ENCODE peak calls at places on chromosome 17, in ten cellular contexts. B is Calu3, V is heart left ventricle, N is left ventricle myocardium inferior, E is astrocyte of the spinal cord, O is Peyer's patch, Q is lower lobe of right lung, H is cardiac muscle cell, L is endothelial cell, U is B cell. T is an unnamed sample.

GRCh38 chr17:9360610-9361571 is 214.7 kb downstream of the STX8 start:
- DNase-seq in B (peak), V (peak), N (no peak), E (peak), O (no peak), Q (no peak), H (peak), L (no peak), U (no peak), T (no peak)

GRCh38 chr17:66578781-66579489 is 256.0 kb upstream of the CACNG5 start:
- DNase-seq in B (no peak), V (no peak), N (no peak), E (no peak), O (no peak), Q (no peak), H (no peak), L (no peak), U (no peak), T (no peak)

GRCh38 chr17:63452091-63452978 is 6.2 kb upstream of the CYB561 start:
- DNase-seq in B (no peak), V (no peak), N (no peak), E (no peak), O (peak), Q (no peak), H (no peak), L (no peak), U (no peak), T (no peak)

GRCh38 chr17:14149751-14150150 is 80.4 kb downstream of the COX10 start:
- DNase-seq in B (no peak), V (no peak), N (no peak), E (no peak), O (no peak), Q (no peak), H (no peak), L (no peak), U (no peak), T (no peak)

GRCh38 chr17:31067699-31068184 is 27.0 kb upstream of the NF1 start:
- DNase-seq in B (no peak), V (no peak), N (no peak), E (peak), O (no peak), Q (no peak), H (peak), L (no peak), U (no peak), T (no peak)

GRCh38 chr17:45279898-45280297 is 18.0 kb upstream of the SPATA32 start:
- DNase-seq in B (no peak), V (peak), N (peak), E (no peak), O (no peak), Q (peak), H (no peak), L (no peak), U (no peak), T (no peak)

GRCh38 chr17:8072727-8073461 is 14.6 kb downstream of the ALOX12B start:
- DNase-seq in B (no peak), V (no peak), N (no peak), E (no peak), O (peak), Q (peak), H (no peak), L (peak), U (peak), T (no peak)

GRCh38 chr17:11925271-11926021 is 71.8 kb downstream of the ZNF18 start:
- DNase-seq in B (no peak), V (peak), N (peak), E (no peak), O (no peak), Q (no peak), H (no peak), L (no peak), U (no peak), T (no peak)

GRCh38 chr17:45346255-45347015 is 29.6 kb upstream of the MAP3K14 start:
- DNase-seq in B (no peak), V (no peak), N (no peak), E (peak), O (no peak), Q (no peak), H (peak), L (no peak), U (no peak), T (no peak)

GRCh38 chr17:57874434-57875108 is 24.7 kb upstream of the MRPS23 start:
- DNase-seq in B (no peak), V (peak), N (peak), E (peak), O (no peak), Q (peak), H (peak), L (peak), U (peak), T (peak)

GRCh38 chr17:79090503-79091372 is 16.1 kb downstream of the ENGASE start:
- DNase-seq in B (no peak), V (no peak), N (no peak), E (no peak), O (no peak), Q (no peak), H (peak), L (peak), U (no peak), T (no peak)

GRCh38 chr17:82411396-82412053 is 6.6 kb upstream of the HEXD start:
- DNase-seq in B (no peak), V (no peak), N (no peak), E (no peak), O (no peak), Q (no peak), H (no peak), L (no peak), U (no peak), T (no peak)

GRCh38 chr17:61130320-61130719 is 269.3 kb upstream of the TBX2 start:
- DNase-seq in B (no peak), V (no peak), N (no peak), E (no peak), O (no peak), Q (no peak), H (no peak), L (no peak), U (no peak), T (no peak)

GRCh38 chr17:77734371-77735050 is 224.0 kb upstream of the TNRC6C start:
- DNase-seq in B (peak), V (peak), N (peak), E (no peak), O (no peak), Q (peak), H (peak), L (no peak), U (no peak), T (no peak)

GRCh38 chr17:42484304-42484703 is 25.6 kb downstream of the ATP6V0A1 start:
- DNase-seq in B (no peak), V (no peak), N (no peak), E (no peak), O (peak), Q (no peak), H (peak), L (no peak), U (no peak), T (no peak)

GRCh38 chr17:57984226-57984890 is 3.7 kb downstream of the VEZF1 start:
- DNase-seq in B (no peak), V (no peak), N (no peak), E (no peak), O (no peak), Q (no peak), H (peak), L (no peak), U (no peak), T (no peak)

GRCh38 chr17:26731005-26731921 is 562.7 kb upstream of the WSB1 start:
- DNase-seq in B (no peak), V (no peak), N (no peak), E (no peak), O (no peak), Q (no peak), H (no peak), L (no peak), U (peak), T (no peak)

DNA sequence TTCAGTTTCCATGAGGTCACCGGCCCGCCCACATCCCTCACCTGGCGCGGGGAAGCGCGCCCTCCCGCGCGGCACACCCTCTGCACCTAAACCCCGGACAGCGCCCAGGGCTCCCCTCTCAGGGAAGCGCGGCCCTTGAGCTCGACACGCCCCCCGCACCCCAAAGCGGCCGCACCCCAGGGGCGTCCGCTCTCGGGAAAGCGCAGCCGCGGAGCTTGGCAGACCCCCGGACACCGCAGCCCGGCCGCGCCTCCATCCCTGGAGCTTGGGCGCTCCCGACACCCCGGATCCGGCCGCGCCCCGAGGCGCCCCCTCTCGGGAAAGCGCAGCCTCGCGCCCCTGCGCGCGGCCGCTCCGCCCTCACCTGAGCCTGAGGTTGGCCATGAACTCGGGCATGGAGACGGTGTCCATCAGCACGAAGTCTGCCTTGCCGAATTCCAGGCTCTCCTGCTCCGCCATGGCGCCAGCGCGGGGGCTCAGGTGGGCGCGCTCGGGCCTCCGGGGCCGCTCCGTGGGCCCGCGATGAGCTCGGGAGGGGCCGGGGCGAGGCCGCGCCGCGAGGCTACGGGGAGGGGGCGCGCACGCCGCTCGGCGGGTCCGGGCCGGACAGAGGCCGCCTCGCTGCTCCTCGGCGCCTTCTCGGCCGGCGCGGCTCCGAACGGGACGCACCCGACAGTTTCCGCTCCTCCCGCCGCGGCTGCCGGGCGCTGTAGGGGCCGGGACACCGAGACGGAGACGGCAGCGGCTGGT is at the start of gene MYO1D:
- DNase-seq in B (peak), V (peak), N (peak), E (no peak), O (peak), Q (peak), H (no peak), L (no peak), U (peak), T (peak)
- TF ChIP-seq CTCF in B (peak), V (no peak), N (peak), E (peak), O (peak), Q (peak), H (peak), L (peak), U (peak), T (peak)

GRCh38 chr17:37802061-37802460 is 57.2 kb upstream of the HNF1B start:
- DNase-seq in B (no peak), V (no peak), N (no peak), E (peak), O (no peak), Q (no peak), H (no peak), L (no peak), U (no peak), T (no peak)

GRCh38 chr17:37801131-37801530 is 56.3 kb upstream of the HNF1B start:
- DNase-seq in B (no peak), V (no peak), N (no peak), E (no peak), O (no peak), Q (no peak), H (no peak), L (no peak), U (no peak), T (no peak)

GRCh38 chr17:37797206-37797605 is 52.3 kb upstream of the HNF1B start:
- DNase-seq in B (no peak), V (no peak), N (no peak), E (no peak), O (no peak), Q (no peak), H (peak), L (no peak), U (no peak), T (no peak)

DNA sequence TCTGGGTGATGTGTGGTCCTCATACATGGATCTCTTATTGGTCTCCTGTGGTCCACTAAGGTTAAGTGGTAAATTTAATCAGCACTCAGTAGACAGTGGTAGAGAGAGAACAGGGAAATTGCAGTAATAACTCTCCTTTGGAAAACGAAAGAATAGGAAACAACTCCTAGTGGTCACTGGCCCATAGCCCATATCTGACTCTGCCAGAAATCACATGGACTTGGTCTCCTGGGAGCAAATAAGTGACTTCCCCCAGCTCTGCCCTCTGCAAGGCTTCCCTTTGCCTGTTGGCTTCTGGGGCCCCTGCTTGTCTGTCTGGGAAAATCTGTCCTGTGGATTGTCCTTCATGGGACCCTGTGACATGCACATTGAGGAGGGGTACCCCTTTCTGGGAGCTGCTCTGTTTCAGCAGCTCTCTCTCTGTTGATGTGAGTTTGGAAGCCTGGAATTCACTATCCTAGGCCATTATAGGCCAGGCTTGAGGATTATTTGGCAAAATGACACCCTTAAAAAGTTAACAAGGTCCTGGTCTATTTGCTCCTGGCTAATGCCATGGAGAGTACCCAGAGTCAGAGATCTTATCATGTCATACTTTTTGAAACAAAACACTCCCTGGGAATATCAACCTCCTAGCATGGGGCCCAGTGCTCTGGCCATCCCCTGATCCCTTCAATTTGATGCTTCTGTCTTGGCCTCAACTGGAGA is 58.0 kb upstream of the HNF1B start:
- DNase-seq in B (no peak), V (peak), N (no peak), E (peak), O (no peak), Q (no peak), H (peak), L (no peak), U (no peak), T (no peak)
- TF ChIP-seq CTCF in B (no peak), V (no peak), N (no peak), E (no peak), O (no peak), Q (no peak), H (no peak), L (no peak), U (no peak), T (no peak)

GRCh38 chr17:62150471-62150870 is 85.4 kb upstream of the MED13 start:
- DNase-seq in B (no peak), V (no peak), N (no peak), E (no peak), O (no peak), Q (no peak), H (no peak), L (no peak), U (no peak), T (no peak)

GRCh38 chr17:62147284-62147683 is 82.2 kb upstream of the MED13 start:
- DNase-seq in B (no peak), V (no peak), N (no peak), E (no peak), O (no peak), Q (no peak), H (no peak), L (no peak), U (no peak), T (no peak)

GRCh38 chr17:62149961-62150360 is 84.9 kb upstream of the MED13 start:
- DNase-seq in B (no peak), V (no peak), N (no peak), E (no peak), O (no peak), Q (no peak), H (no peak), L (no peak), U (no peak), T (no peak)
- TF ChIP-seq CTCF in B (no peak), V (no peak), N (no peak), E (no peak), O (no peak), Q (no peak), H (no peak), L (no peak), U (no peak), T (no peak)

DNA sequence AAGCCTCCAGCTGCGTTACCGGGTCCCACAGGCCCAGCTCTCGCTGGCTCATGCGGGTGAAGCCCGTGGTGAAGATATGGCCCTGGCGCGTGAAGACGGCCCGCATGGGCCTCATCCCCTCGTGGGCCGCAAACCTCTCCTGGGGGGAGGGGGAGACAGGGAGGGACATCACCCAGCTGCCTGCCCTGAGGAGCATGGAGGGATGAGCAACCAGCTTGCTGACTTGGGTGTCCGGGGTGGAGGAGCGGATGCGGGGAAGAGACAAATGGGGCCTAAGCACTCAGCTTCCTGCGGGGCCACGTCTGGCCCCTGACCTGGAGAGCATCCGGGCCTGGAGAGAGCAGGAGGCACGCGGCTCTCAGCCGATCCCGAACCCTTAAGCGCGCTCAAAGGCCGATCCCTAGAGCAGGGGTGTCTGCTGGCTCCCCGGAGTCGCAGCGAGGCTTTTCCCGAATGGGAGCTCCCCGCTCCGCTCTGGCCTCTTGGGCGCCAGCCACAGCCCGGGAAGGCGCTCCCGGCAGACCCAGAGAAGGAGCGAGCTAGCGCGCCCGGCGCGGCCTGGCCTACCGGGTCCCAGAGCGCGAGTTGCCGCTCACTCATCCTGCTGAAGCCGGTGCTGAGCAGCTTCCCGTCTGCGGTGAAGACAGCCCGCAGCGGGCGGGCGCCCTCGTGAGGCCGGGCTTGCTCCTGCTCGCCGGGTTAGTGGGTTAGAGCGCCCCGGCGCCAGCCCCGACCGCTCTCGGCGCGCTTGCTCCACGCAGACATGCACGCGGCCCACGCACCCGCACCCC is 5.0 kb downstream of the CORO6 start:
- DNase-seq in B (peak), V (peak), N (peak), E (peak), O (peak), Q (peak), H (peak), L (peak), U (peak), T (peak)
- TF ChIP-seq CTCF in B (peak), V (peak), N (peak), E (peak), O (peak), Q (peak), H (peak), L (peak), U (peak), T (peak)

GRCh38 chr17:16918443-16918842 is 53.5 kb downstream of the TNFRSF13B start:
- DNase-seq in B (no peak), V (no peak), N (no peak), E (no peak), O (peak), Q (peak), H (no peak), L (no peak), U (no peak), T (no peak)

GRCh38 chr17:16916557-16916920 is 55.4 kb downstream of the TNFRSF13B start:
- DNase-seq in B (no peak), V (no peak), N (no peak), E (no peak), O (no peak), Q (peak), H (no peak), L (no peak), U (no peak), T (no peak)

GRCh38 chr17:16912021-16912962 is 59.6 kb downstream of the TNFRSF13B start:
- DNase-seq in B (no peak), V (no peak), N (peak), E (no peak), O (no peak), Q (no peak), H (no peak), L (no peak), U (no peak), T (no peak)

GRCh38 chr17:16917995-16918394 is 53.9 kb downstream of the TNFRSF13B start:
- DNase-seq in B (no peak), V (no peak), N (peak), E (no peak), O (no peak), Q (peak), H (no peak), L (no peak), U (no peak), T (no peak)

DNA sequence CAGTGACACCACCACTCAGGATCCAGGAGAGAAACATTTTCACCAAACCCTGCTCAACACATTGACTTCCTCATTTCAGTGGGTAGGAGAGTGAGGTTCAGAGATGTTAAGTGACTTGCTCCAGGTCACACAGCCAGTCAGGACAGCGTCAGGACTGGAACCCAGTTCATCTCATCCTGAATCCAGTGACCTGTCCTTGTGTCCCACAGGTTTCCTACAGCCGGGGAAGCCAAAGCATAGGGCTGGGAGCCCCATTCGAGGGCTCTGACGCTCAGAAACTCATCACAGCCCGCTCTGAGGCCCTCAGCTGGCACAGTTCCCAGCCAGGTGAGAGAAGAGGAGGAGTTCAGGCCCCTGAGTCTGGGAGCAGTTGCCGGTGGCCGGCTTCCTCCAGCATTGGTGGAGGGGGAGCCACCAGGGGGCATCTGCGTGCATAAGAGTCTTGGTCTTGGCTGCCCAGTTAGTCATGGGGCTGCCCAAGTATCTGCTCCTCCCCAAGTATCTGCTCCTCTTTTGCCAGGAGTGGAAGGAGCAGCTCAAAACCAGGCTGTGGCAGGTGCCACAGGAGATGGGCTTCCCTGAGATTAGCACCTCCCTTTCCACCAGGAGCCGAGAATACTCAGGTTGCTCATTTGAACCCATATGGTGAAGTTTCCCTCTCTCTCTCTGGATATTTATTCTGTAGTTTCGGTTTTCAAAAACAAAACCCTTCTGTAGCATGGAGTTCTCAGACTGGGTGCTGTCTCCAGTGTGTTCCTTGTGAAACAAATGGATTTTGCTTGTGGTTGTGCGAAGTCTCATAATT is 56.0 kb downstream of the TNFRSF13B start:
- DNase-seq in B (peak), V (peak), N (peak), E (no peak), O (peak), Q (peak), H (peak), L (peak), U (peak), T (peak)
- TF ChIP-seq CTCF in B (peak), V (peak), N (peak), E (peak), O (peak), Q (peak), H (peak), L (peak), U (peak), T (peak)

GRCh38 chr17:18018411-18018921 is 20.5 kb downstream of the ATPAF2 start:
- DNase-seq in B (no peak), V (no peak), N (no peak), E (no peak), O (no peak), Q (no peak), H (no peak), L (no peak), U (no peak), T (no peak)
- TF ChIP-seq CTCF in B (no peak), V (no peak), N (no peak), E (no peak), O (no peak), Q (no peak), H (no peak), L (no peak), U (no peak), T (no peak)

DNA sequence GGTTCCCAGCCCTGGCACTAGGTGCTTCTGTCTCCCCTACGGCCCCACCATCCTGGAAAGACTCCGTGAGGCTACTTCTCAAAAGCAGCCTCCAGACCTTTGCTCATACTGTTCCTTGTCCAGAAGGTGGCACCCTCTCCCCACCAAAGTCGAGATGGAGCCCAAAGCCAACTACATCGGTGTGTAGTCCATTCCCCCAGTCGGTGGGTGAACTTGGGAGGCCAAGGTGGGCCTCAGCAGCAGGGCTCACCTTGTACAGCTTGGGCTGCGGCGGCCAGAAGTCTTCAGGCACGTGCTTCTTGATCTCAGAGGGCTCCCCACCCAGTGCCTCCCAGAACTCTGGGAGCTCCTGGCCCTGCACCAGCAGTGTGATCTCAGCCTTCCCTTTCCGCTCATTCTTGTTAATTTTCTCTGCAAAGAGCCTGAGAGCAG is 10.2 kb downstream of the FLII start:
- DNase-seq in B (peak), V (peak), N (peak), E (peak), O (peak), Q (no peak), H (peak), L (peak), U (peak), T (peak)
- TF ChIP-seq CTCF in B (peak), V (peak), N (peak), E (peak), O (peak), Q (peak), H (peak), L (peak), U (peak), T (peak)